ENCODE peak calls at places on chromosomes 7 and 10, in eight cellular contexts. One of them, this sample, is unnamed.

GRCh38 chr10:71832967-71833366 is 18.1 kb downstream of the PSAP start:
- DNase-seq in stimulated activated CD8-positive, alpha-beta memory T cell treated with anti-CD3 and anti-CD28 coated beads, Interleukin-4, amount 100 ng/mL, for 1 hour: no peak
- DNase-seq in left ventricle myocardium inferior: no peak
- DNase-seq in GM12878: peak
- DNase-seq in retina: no peak
- DNase-seq in stimulated activated CD4-positive, alpha-beta T cell treated with anti-CD3 and anti-CD28 coated beads, Interleukin-12 subunit alpha, Interleukin-12 subunit beta, amount 100 ng/mL, for 48 hours: no peak
- DNase-seq in C1 segment of cervical spinal cord: no peak
- DNase-seq in cardiac septum: no peak
- DNase-seq in this sample: no peak

GRCh38 chr10:78432582-78432981 is 398.9 kb downstream of the RPS24 start:
- DNase-seq in stimulated activated CD8-positive, alpha-beta memory T cell treated with anti-CD3 and anti-CD28 coated beads, Interleukin-4, amount 100 ng/mL, for 1 hour: no peak
- DNase-seq in retina: no peak
- DNase-seq in C1 segment of cervical spinal cord: no peak
- DNase-seq in cardiac septum: peak
- DNase-seq in stimulated activated CD4-positive, alpha-beta T cell treated with anti-CD3 and anti-CD28 coated beads, Interleukin-12 subunit alpha, Interleukin-12 subunit beta, amount 100 ng/mL, for 48 hours: no peak
- DNase-seq in left ventricle myocardium inferior: no peak
- DNase-seq in GM12878: no peak
- DNase-seq in this sample: no peak

GRCh38 chr7:78765985-78766729 is 687.3 kb downstream of the MAGI2 start:
- DNase-seq in stimulated activated CD4-positive, alpha-beta T cell treated with anti-CD3 and anti-CD28 coated beads, Interleukin-12 subunit alpha, Interleukin-12 subunit beta, amount 100 ng/mL, for 48 hours: no peak
- DNase-seq in stimulated activated CD8-positive, alpha-beta memory T cell treated with anti-CD3 and anti-CD28 coated beads, Interleukin-4, amount 100 ng/mL, for 1 hour: no peak
- DNase-seq in cardiac septum: no peak
- DNase-seq in C1 segment of cervical spinal cord: no peak
- DNase-seq in left ventricle myocardium inferior: no peak
- DNase-seq in GM12878: no peak
- DNase-seq in retina: no peak
- DNase-seq in this sample: no peak

GRCh38 chr10:48750019-48750418 is 65.3 kb downstream of the WDFY4 start:
- DNase-seq in left ventricle myocardium inferior: no peak
- DNase-seq in C1 segment of cervical spinal cord: no peak
- DNase-seq in stimulated activated CD8-positive, alpha-beta memory T cell treated with anti-CD3 and anti-CD28 coated beads, Interleukin-4, amount 100 ng/mL, for 1 hour: no peak
- DNase-seq in cardiac septum: no peak
- DNase-seq in GM12878: no peak
- DNase-seq in retina: no peak
- DNase-seq in stimulated activated CD4-positive, alpha-beta T cell treated with anti-CD3 and anti-CD28 coated beads, Interleukin-12 subunit alpha, Interleukin-12 subunit beta, amount 100 ng/mL, for 48 hours: no peak
- DNase-seq in this sample: no peak

GRCh38 chr7:102933763-102934162 is 21.0 kb downstream of the LRRC17 start:
- DNase-seq in stimulated activated CD4-positive, alpha-beta T cell treated with anti-CD3 and anti-CD28 coated beads, Interleukin-12 subunit alpha, Interleukin-12 subunit beta, amount 100 ng/mL, for 48 hours: no peak
- DNase-seq in retina: peak
- DNase-seq in C1 segment of cervical spinal cord: peak
- DNase-seq in stimulated activated CD8-positive, alpha-beta memory T cell treated with anti-CD3 and anti-CD28 coated beads, Interleukin-4, amount 100 ng/mL, for 1 hour: no peak
- DNase-seq in left ventricle myocardium inferior: peak
- DNase-seq in cardiac septum: peak
- DNase-seq in GM12878: no peak
- DNase-seq in this sample: peak

GRCh38 chr7:52668435-52668834 is 367.0 kb upstream of the POM121L12 start:
- DNase-seq in cardiac septum: no peak
- DNase-seq in C1 segment of cervical spinal cord: no peak
- DNase-seq in left ventricle myocardium inferior: no peak
- DNase-seq in stimulated activated CD4-positive, alpha-beta T cell treated with anti-CD3 and anti-CD28 coated beads, Interleukin-12 subunit alpha, Interleukin-12 subunit beta, amount 100 ng/mL, for 48 hours: no peak
- DNase-seq in GM12878: no peak
- DNase-seq in stimulated activated CD8-positive, alpha-beta memory T cell treated with anti-CD3 and anti-CD28 coated beads, Interleukin-4, amount 100 ng/mL, for 1 hour: no peak
- DNase-seq in retina: no peak
- DNase-seq in this sample: no peak

GRCh38 chr7:71384094-71384493 is 252.2 kb downstream of the GALNT17 start:
- DNase-seq in GM12878: no peak
- DNase-seq in stimulated activated CD8-positive, alpha-beta memory T cell treated with anti-CD3 and anti-CD28 coated beads, Interleukin-4, amount 100 ng/mL, for 1 hour: no peak
- DNase-seq in left ventricle myocardium inferior: no peak
- DNase-seq in retina: no peak
- DNase-seq in C1 segment of cervical spinal cord: no peak
- DNase-seq in cardiac septum: peak
- DNase-seq in stimulated activated CD4-positive, alpha-beta T cell treated with anti-CD3 and anti-CD28 coated beads, Interleukin-12 subunit alpha, Interleukin-12 subunit beta, amount 100 ng/mL, for 48 hours: no peak
- DNase-seq in this sample: no peak

GRCh38 chr7:30173058-30173897 is 38.5 kb downstream of the MTURN start:
- DNase-seq in GM12878: no peak
- DNase-seq in stimulated activated CD4-positive, alpha-beta T cell treated with anti-CD3 and anti-CD28 coated beads, Interleukin-12 subunit alpha, Interleukin-12 subunit beta, amount 100 ng/mL, for 48 hours: no peak
- DNase-seq in left ventricle myocardium inferior: peak
- DNase-seq in retina: peak
- DNase-seq in cardiac septum: peak
- DNase-seq in C1 segment of cervical spinal cord: peak
- DNase-seq in stimulated activated CD8-positive, alpha-beta memory T cell treated with anti-CD3 and anti-CD28 coated beads, Interleukin-4, amount 100 ng/mL, for 1 hour: no peak
- DNase-seq in this sample: peak

GRCh38 chr7:151925446-151926335 is 30.6 kb upstream of the GALNTL5 start:
- DNase-seq in retina: no peak
- DNase-seq in C1 segment of cervical spinal cord: no peak
- DNase-seq in left ventricle myocardium inferior: peak
- DNase-seq in GM12878: no peak
- DNase-seq in stimulated activated CD8-positive, alpha-beta memory T cell treated with anti-CD3 and anti-CD28 coated beads, Interleukin-4, amount 100 ng/mL, for 1 hour: no peak
- DNase-seq in stimulated activated CD4-positive, alpha-beta T cell treated with anti-CD3 and anti-CD28 coated beads, Interleukin-12 subunit alpha, Interleukin-12 subunit beta, amount 100 ng/mL, for 48 hours: peak
- DNase-seq in cardiac septum: no peak
- DNase-seq in this sample: no peak

GRCh38 chr10:76621886-76622620 is 1015.6 kb downstream of the KCNMA1 start:
- DNase-seq in stimulated activated CD4-positive, alpha-beta T cell treated with anti-CD3 and anti-CD28 coated beads, Interleukin-12 subunit alpha, Interleukin-12 subunit beta, amount 100 ng/mL, for 48 hours: no peak
- DNase-seq in stimulated activated CD8-positive, alpha-beta memory T cell treated with anti-CD3 and anti-CD28 coated beads, Interleukin-4, amount 100 ng/mL, for 1 hour: no peak
- DNase-seq in retina: no peak
- DNase-seq in GM12878: no peak
- DNase-seq in cardiac septum: no peak
- DNase-seq in C1 segment of cervical spinal cord: no peak
- DNase-seq in left ventricle myocardium inferior: no peak
- DNase-seq in this sample: no peak

GRCh38 chr7:28136885-28137284 is 43.7 kb downstream of the JAZF1 start:
- DNase-seq in stimulated activated CD4-positive, alpha-beta T cell treated with anti-CD3 and anti-CD28 coated beads, Interleukin-12 subunit alpha, Interleukin-12 subunit beta, amount 100 ng/mL, for 48 hours: no peak
- DNase-seq in C1 segment of cervical spinal cord: no peak
- DNase-seq in retina: no peak
- DNase-seq in stimulated activated CD8-positive, alpha-beta memory T cell treated with anti-CD3 and anti-CD28 coated beads, Interleukin-4, amount 100 ng/mL, for 1 hour: no peak
- DNase-seq in cardiac septum: no peak
- DNase-seq in GM12878: no peak
- DNase-seq in left ventricle myocardium inferior: no peak
- DNase-seq in this sample: no peak

GRCh38 chr7:73718905-73719805 is at the start of gene STX1A:
- DNase-seq in stimulated activated CD4-positive, alpha-beta T cell treated with anti-CD3 and anti-CD28 coated beads, Interleukin-12 subunit alpha, Interleukin-12 subunit beta, amount 100 ng/mL, for 48 hours: peak
- DNase-seq in GM12878: no peak
- DNase-seq in stimulated activated CD8-positive, alpha-beta memory T cell treated with anti-CD3 and anti-CD28 coated beads, Interleukin-4, amount 100 ng/mL, for 1 hour: peak
- DNase-seq in left ventricle myocardium inferior: peak
- DNase-seq in cardiac septum: no peak
- DNase-seq in C1 segment of cervical spinal cord: peak
- DNase-seq in retina: no peak
- DNase-seq in this sample: peak

GRCh38 chr10:127407551-127407950 is 141.6 kb upstream of the NPS start:
- DNase-seq in C1 segment of cervical spinal cord: no peak
- DNase-seq in stimulated activated CD8-positive, alpha-beta memory T cell treated with anti-CD3 and anti-CD28 coated beads, Interleukin-4, amount 100 ng/mL, for 1 hour: no peak
- DNase-seq in cardiac septum: no peak
- DNase-seq in retina: no peak
- DNase-seq in stimulated activated CD4-positive, alpha-beta T cell treated with anti-CD3 and anti-CD28 coated beads, Interleukin-12 subunit alpha, Interleukin-12 subunit beta, amount 100 ng/mL, for 48 hours: no peak
- DNase-seq in GM12878: no peak
- DNase-seq in left ventricle myocardium inferior: no peak
- DNase-seq in this sample: no peak

GRCh38 chr7:117014673-117015133 is 61.4 kb downstream of the ST7 start:
- DNase-seq in left ventricle myocardium inferior: peak
- DNase-seq in cardiac septum: peak
- DNase-seq in GM12878: no peak
- DNase-seq in retina: no peak
- DNase-seq in stimulated activated CD8-positive, alpha-beta memory T cell treated with anti-CD3 and anti-CD28 coated beads, Interleukin-4, amount 100 ng/mL, for 1 hour: no peak
- DNase-seq in stimulated activated CD4-positive, alpha-beta T cell treated with anti-CD3 and anti-CD28 coated beads, Interleukin-12 subunit alpha, Interleukin-12 subunit beta, amount 100 ng/mL, for 48 hours: no peak
- DNase-seq in C1 segment of cervical spinal cord: peak
- DNase-seq in this sample: no peak

GRCh38 chr10:35184527-35185171 is 58.0 kb downstream of the CREM start:
- DNase-seq in retina: no peak
- DNase-seq in GM12878: no peak
- DNase-seq in stimulated activated CD8-positive, alpha-beta memory T cell treated with anti-CD3 and anti-CD28 coated beads, Interleukin-4, amount 100 ng/mL, for 1 hour: no peak
- DNase-seq in left ventricle myocardium inferior: no peak
- DNase-seq in cardiac septum: no peak
- DNase-seq in C1 segment of cervical spinal cord: no peak
- DNase-seq in stimulated activated CD4-positive, alpha-beta T cell treated with anti-CD3 and anti-CD28 coated beads, Interleukin-12 subunit alpha, Interleukin-12 subunit beta, amount 100 ng/mL, for 48 hours: no peak
- DNase-seq in this sample: no peak

GRCh38 chr7:157671358-157672255 is 334.8 kb downstream of the DNAJB6 start:
- DNase-seq in stimulated activated CD8-positive, alpha-beta memory T cell treated with anti-CD3 and anti-CD28 coated beads, Interleukin-4, amount 100 ng/mL, for 1 hour: no peak
- DNase-seq in stimulated activated CD4-positive, alpha-beta T cell treated with anti-CD3 and anti-CD28 coated beads, Interleukin-12 subunit alpha, Interleukin-12 subunit beta, amount 100 ng/mL, for 48 hours: no peak
- DNase-seq in left ventricle myocardium inferior: no peak
- DNase-seq in GM12878: no peak
- DNase-seq in retina: peak
- DNase-seq in C1 segment of cervical spinal cord: no peak
- DNase-seq in cardiac septum: peak
- DNase-seq in this sample: no peak

GRCh38 chr10:24341371-24341770 is 132.4 kb downstream of the KIAA1217 start:
- DNase-seq in retina: no peak
- DNase-seq in C1 segment of cervical spinal cord: no peak
- DNase-seq in left ventricle myocardium inferior: no peak
- DNase-seq in cardiac septum: no peak
- DNase-seq in stimulated activated CD4-positive, alpha-beta T cell treated with anti-CD3 and anti-CD28 coated beads, Interleukin-12 subunit alpha, Interleukin-12 subunit beta, amount 100 ng/mL, for 48 hours: no peak
- DNase-seq in GM12878: no peak
- DNase-seq in stimulated activated CD8-positive, alpha-beta memory T cell treated with anti-CD3 and anti-CD28 coated beads, Interleukin-4, amount 100 ng/mL, for 1 hour: no peak
- DNase-seq in this sample: no peak

GRCh38 chr7:3955751-3956696 is 655.0 kb downstream of the SDK1 start:
- DNase-seq in C1 segment of cervical spinal cord: no peak
- DNase-seq in stimulated activated CD8-positive, alpha-beta memory T cell treated with anti-CD3 and anti-CD28 coated beads, Interleukin-4, amount 100 ng/mL, for 1 hour: no peak
- DNase-seq in GM12878: peak
- DNase-seq in retina: no peak
- DNase-seq in left ventricle myocardium inferior: no peak
- DNase-seq in stimulated activated CD4-positive, alpha-beta T cell treated with anti-CD3 and anti-CD28 coated beads, Interleukin-12 subunit alpha, Interleukin-12 subunit beta, amount 100 ng/mL, for 48 hours: no peak
- DNase-seq in cardiac septum: no peak
- DNase-seq in this sample: no peak

GRCh38 chr10:35328404-35329037 is 7.8 kb upstream of the CCNY start:
- DNase-seq in C1 segment of cervical spinal cord: no peak
- DNase-seq in cardiac septum: no peak
- DNase-seq in left ventricle myocardium inferior: no peak
- DNase-seq in stimulated activated CD4-positive, alpha-beta T cell treated with anti-CD3 and anti-CD28 coated beads, Interleukin-12 subunit alpha, Interleukin-12 subunit beta, amount 100 ng/mL, for 48 hours: no peak
- DNase-seq in retina: no peak
- DNase-seq in stimulated activated CD8-positive, alpha-beta memory T cell treated with anti-CD3 and anti-CD28 coated beads, Interleukin-4, amount 100 ng/mL, for 1 hour: no peak
- DNase-seq in GM12878: no peak
- DNase-seq in this sample: no peak

GRCh38 chr10:106931159-106931852 is 233.2 kb downstream of the SORCS1 start:
- DNase-seq in stimulated activated CD8-positive, alpha-beta memory T cell treated with anti-CD3 and anti-CD28 coated beads, Interleukin-4, amount 100 ng/mL, for 1 hour: no peak
- DNase-seq in left ventricle myocardium inferior: no peak
- DNase-seq in GM12878: peak
- DNase-seq in C1 segment of cervical spinal cord: no peak
- DNase-seq in retina: no peak
- DNase-seq in cardiac septum: no peak
- DNase-seq in stimulated activated CD4-positive, alpha-beta T cell treated with anti-CD3 and anti-CD28 coated beads, Interleukin-12 subunit alpha, Interleukin-12 subunit beta, amount 100 ng/mL, for 48 hours: no peak
- DNase-seq in this sample: no peak

GRCh38 chr10:110609592-110609991 is 34.5 kb upstream of the RBM20 start:
- DNase-seq in retina: peak
- DNase-seq in GM12878: no peak
- DNase-seq in cardiac septum: no peak
- DNase-seq in C1 segment of cervical spinal cord: no peak
- DNase-seq in left ventricle myocardium inferior: no peak
- DNase-seq in stimulated activated CD4-positive, alpha-beta T cell treated with anti-CD3 and anti-CD28 coated beads, Interleukin-12 subunit alpha, Interleukin-12 subunit beta, amount 100 ng/mL, for 48 hours: no peak
- DNase-seq in stimulated activated CD8-positive, alpha-beta memory T cell treated with anti-CD3 and anti-CD28 coated beads, Interleukin-4, amount 100 ng/mL, for 1 hour: no peak
- DNase-seq in this sample: no peak

GRCh38 chr10:77024456-77024855 is 613.2 kb downstream of the KCNMA1 start:
- DNase-seq in retina: no peak
- DNase-seq in left ventricle myocardium inferior: no peak
- DNase-seq in cardiac septum: no peak
- DNase-seq in stimulated activated CD4-positive, alpha-beta T cell treated with anti-CD3 and anti-CD28 coated beads, Interleukin-12 subunit alpha, Interleukin-12 subunit beta, amount 100 ng/mL, for 48 hours: no peak
- DNase-seq in C1 segment of cervical spinal cord: no peak
- DNase-seq in GM12878: no peak
- DNase-seq in stimulated activated CD8-positive, alpha-beta memory T cell treated with anti-CD3 and anti-CD28 coated beads, Interleukin-4, amount 100 ng/mL, for 1 hour: no peak
- DNase-seq in this sample: no peak

GRCh38 chr7:28926871-28927597 is 31.1 kb downstream of the TRIL start:
- DNase-seq in retina: peak
- DNase-seq in GM12878: peak
- DNase-seq in cardiac septum: peak
- DNase-seq in stimulated activated CD4-positive, alpha-beta T cell treated with anti-CD3 and anti-CD28 coated beads, Interleukin-12 subunit alpha, Interleukin-12 subunit beta, amount 100 ng/mL, for 48 hours: peak
- DNase-seq in C1 segment of cervical spinal cord: peak
- DNase-seq in left ventricle myocardium inferior: peak
- DNase-seq in stimulated activated CD8-positive, alpha-beta memory T cell treated with anti-CD3 and anti-CD28 coated beads, Interleukin-4, amount 100 ng/mL, for 1 hour: peak
- DNase-seq in this sample: no peak

GRCh38 chr7:30251708-30252329 is 32.6 kb upstream of the ZNRF2 start:
- DNase-seq in stimulated activated CD8-positive, alpha-beta memory T cell treated with anti-CD3 and anti-CD28 coated beads, Interleukin-4, amount 100 ng/mL, for 1 hour: no peak
- DNase-seq in C1 segment of cervical spinal cord: no peak
- DNase-seq in retina: no peak
- DNase-seq in GM12878: no peak
- DNase-seq in cardiac septum: no peak
- DNase-seq in left ventricle myocardium inferior: no peak
- DNase-seq in stimulated activated CD4-positive, alpha-beta T cell treated with anti-CD3 and anti-CD28 coated beads, Interleukin-12 subunit alpha, Interleukin-12 subunit beta, amount 100 ng/mL, for 48 hours: no peak
- DNase-seq in this sample: no peak

GRCh38 chr10:95941115-95941514 is 33.3 kb downstream of the CC2D2B start:
- DNase-seq in stimulated activated CD4-positive, alpha-beta T cell treated with anti-CD3 and anti-CD28 coated beads, Interleukin-12 subunit alpha, Interleukin-12 subunit beta, amount 100 ng/mL, for 48 hours: no peak
- DNase-seq in cardiac septum: no peak
- DNase-seq in left ventricle myocardium inferior: no peak
- DNase-seq in stimulated activated CD8-positive, alpha-beta memory T cell treated with anti-CD3 and anti-CD28 coated beads, Interleukin-4, amount 100 ng/mL, for 1 hour: no peak
- DNase-seq in C1 segment of cervical spinal cord: no peak
- DNase-seq in GM12878: no peak
- DNase-seq in retina: no peak
- DNase-seq in this sample: no peak

GRCh38 chr10:35416628-35417625 is 80.6 kb downstream of the CCNY start:
- DNase-seq in GM12878: no peak
- DNase-seq in stimulated activated CD8-positive, alpha-beta memory T cell treated with anti-CD3 and anti-CD28 coated beads, Interleukin-4, amount 100 ng/mL, for 1 hour: no peak
- DNase-seq in cardiac septum: no peak
- DNase-seq in C1 segment of cervical spinal cord: no peak
- DNase-seq in retina: no peak
- DNase-seq in left ventricle myocardium inferior: no peak
- DNase-seq in stimulated activated CD4-positive, alpha-beta T cell treated with anti-CD3 and anti-CD28 coated beads, Interleukin-12 subunit alpha, Interleukin-12 subunit beta, amount 100 ng/mL, for 48 hours: no peak
- DNase-seq in this sample: no peak

GRCh38 chr7:82760092-82760491 is 316.5 kb upstream of the CACNA2D1 start:
- DNase-seq in stimulated activated CD4-positive, alpha-beta T cell treated with anti-CD3 and anti-CD28 coated beads, Interleukin-12 subunit alpha, Interleukin-12 subunit beta, amount 100 ng/mL, for 48 hours: no peak
- DNase-seq in retina: no peak
- DNase-seq in cardiac septum: no peak
- DNase-seq in stimulated activated CD8-positive, alpha-beta memory T cell treated with anti-CD3 and anti-CD28 coated beads, Interleukin-4, amount 100 ng/mL, for 1 hour: no peak
- DNase-seq in C1 segment of cervical spinal cord: no peak
- DNase-seq in GM12878: no peak
- DNase-seq in left ventricle myocardium inferior: no peak
- DNase-seq in this sample: no peak

GRCh38 chr10:130436633-130437032 is 300.4 kb downstream of the GLRX3 start:
- DNase-seq in C1 segment of cervical spinal cord: no peak
- DNase-seq in retina: no peak
- DNase-seq in stimulated activated CD8-positive, alpha-beta memory T cell treated with anti-CD3 and anti-CD28 coated beads, Interleukin-4, amount 100 ng/mL, for 1 hour: no peak
- DNase-seq in stimulated activated CD4-positive, alpha-beta T cell treated with anti-CD3 and anti-CD28 coated beads, Interleukin-12 subunit alpha, Interleukin-12 subunit beta, amount 100 ng/mL, for 48 hours: no peak
- DNase-seq in cardiac septum: peak
- DNase-seq in left ventricle myocardium inferior: no peak
- DNase-seq in GM12878: no peak
- DNase-seq in this sample: no peak

GRCh38 chr7:122528879-122529481 is 169.9 kb downstream of the RNF133 start:
- DNase-seq in stimulated activated CD8-positive, alpha-beta memory T cell treated with anti-CD3 and anti-CD28 coated beads, Interleukin-4, amount 100 ng/mL, for 1 hour: no peak
- DNase-seq in cardiac septum: no peak
- DNase-seq in stimulated activated CD4-positive, alpha-beta T cell treated with anti-CD3 and anti-CD28 coated beads, Interleukin-12 subunit alpha, Interleukin-12 subunit beta, amount 100 ng/mL, for 48 hours: no peak
- DNase-seq in GM12878: no peak
- DNase-seq in retina: no peak
- DNase-seq in C1 segment of cervical spinal cord: no peak
- DNase-seq in left ventricle myocardium inferior: no peak
- DNase-seq in this sample: no peak

GRCh38 chr7:16531682-16532081 is 5.1 kb downstream of the LRRC72 start:
- DNase-seq in stimulated activated CD4-positive, alpha-beta T cell treated with anti-CD3 and anti-CD28 coated beads, Interleukin-12 subunit alpha, Interleukin-12 subunit beta, amount 100 ng/mL, for 48 hours: no peak
- DNase-seq in cardiac septum: no peak
- DNase-seq in stimulated activated CD8-positive, alpha-beta memory T cell treated with anti-CD3 and anti-CD28 coated beads, Interleukin-4, amount 100 ng/mL, for 1 hour: no peak
- DNase-seq in left ventricle myocardium inferior: no peak
- DNase-seq in C1 segment of cervical spinal cord: no peak
- DNase-seq in retina: no peak
- DNase-seq in GM12878: no peak
- DNase-seq in this sample: no peak

GRCh38 chr7:27140108-27140842 is 3.2 kb downstream of the HOXA5 start:
- DNase-seq in GM12878: no peak
- DNase-seq in stimulated activated CD4-positive, alpha-beta T cell treated with anti-CD3 and anti-CD28 coated beads, Interleukin-12 subunit alpha, Interleukin-12 subunit beta, amount 100 ng/mL, for 48 hours: no peak
- DNase-seq in C1 segment of cervical spinal cord: no peak
- DNase-seq in cardiac septum: no peak
- DNase-seq in left ventricle myocardium inferior: no peak
- DNase-seq in retina: no peak
- DNase-seq in stimulated activated CD8-positive, alpha-beta memory T cell treated with anti-CD3 and anti-CD28 coated beads, Interleukin-4, amount 100 ng/mL, for 1 hour: no peak
- DNase-seq in this sample: no peak

GRCh38 chr10:125263551-125263950 is 103.2 kb upstream of the CTBP2 start:
- DNase-seq in cardiac septum: no peak
- DNase-seq in retina: no peak
- DNase-seq in C1 segment of cervical spinal cord: no peak
- DNase-seq in left ventricle myocardium inferior: no peak
- DNase-seq in stimulated activated CD4-positive, alpha-beta T cell treated with anti-CD3 and anti-CD28 coated beads, Interleukin-12 subunit alpha, Interleukin-12 subunit beta, amount 100 ng/mL, for 48 hours: no peak
- DNase-seq in GM12878: no peak
- DNase-seq in stimulated activated CD8-positive, alpha-beta memory T cell treated with anti-CD3 and anti-CD28 coated beads, Interleukin-4, amount 100 ng/mL, for 1 hour: no peak
- DNase-seq in this sample: no peak

GRCh38 chr7:44460325-44460724 is 30.1 kb downstream of the NUDCD3 start:
- DNase-seq in stimulated activated CD8-positive, alpha-beta memory T cell treated with anti-CD3 and anti-CD28 coated beads, Interleukin-4, amount 100 ng/mL, for 1 hour: peak
- DNase-seq in GM12878: peak
- DNase-seq in stimulated activated CD4-positive, alpha-beta T cell treated with anti-CD3 and anti-CD28 coated beads, Interleukin-12 subunit alpha, Interleukin-12 subunit beta, amount 100 ng/mL, for 48 hours: no peak
- DNase-seq in C1 segment of cervical spinal cord: no peak
- DNase-seq in left ventricle myocardium inferior: no peak
- DNase-seq in retina: no peak
- DNase-seq in cardiac septum: peak
- DNase-seq in this sample: no peak

GRCh38 chr7:108525327-108525984 is 479 bp downstream of the PNPLA8 start:
- DNase-seq in GM12878: no peak
- DNase-seq in retina: no peak
- DNase-seq in cardiac septum: no peak
- DNase-seq in left ventricle myocardium inferior: peak
- DNase-seq in stimulated activated CD8-positive, alpha-beta memory T cell treated with anti-CD3 and anti-CD28 coated beads, Interleukin-4, amount 100 ng/mL, for 1 hour: no peak
- DNase-seq in C1 segment of cervical spinal cord: no peak
- DNase-seq in stimulated activated CD4-positive, alpha-beta T cell treated with anti-CD3 and anti-CD28 coated beads, Interleukin-12 subunit alpha, Interleukin-12 subunit beta, amount 100 ng/mL, for 48 hours: no peak
- DNase-seq in this sample: no peak

This sample was measured in hypothalamus.